ENCODE peak calls at places on chromosomes 13 and 19, in eight cellular contexts. One of them, this sample, is unnamed.
A peak's percentile ranks its signal among the peaks of the same experiment; 100 is the strongest.

GRCh38 chr13:30331331-30331771 is 24.0 kb upstream of the KATNAL1 start:
- DNase-seq in cardiac muscle cell: no peak
- DNase-seq in heart right ventricle: no peak
- DNase-seq in transverse colon: peak; percentile 26
- DNase-seq in epithelial cell of esophagus: no peak
- DNase-seq in AG10803: no peak
- DNase-seq in Peyer's patch: no peak
- DNase-seq in A549: no peak
- DNase-seq in this sample: no peak

GRCh38 chr19:21915411-21915810 is 79.4 kb upstream of the ZNF43 start:
- DNase-seq in heart right ventricle: no peak
- DNase-seq in cardiac muscle cell: no peak
- DNase-seq in A549: no peak
- DNase-seq in epithelial cell of esophagus: no peak
- DNase-seq in transverse colon: no peak
- DNase-seq in Peyer's patch: no peak
- DNase-seq in AG10803: no peak
- DNase-seq in this sample: no peak

GRCh38 chr13:76016799-76017198 is 380.7 kb downstream of the LMO7 start:
- DNase-seq in A549: no peak
- DNase-seq in epithelial cell of esophagus: peak; percentile 62
- DNase-seq in Peyer's patch: peak; percentile 47
- DNase-seq in transverse colon: peak; percentile 8
- DNase-seq in heart right ventricle: no peak
- DNase-seq in cardiac muscle cell: peak; percentile 40
- DNase-seq in AG10803: peak; percentile 19
- DNase-seq in this sample: peak; percentile 57

GRCh38 chr13:61187471-61187870 is 228.2 kb downstream of the PCDH20 start:
- DNase-seq in epithelial cell of esophagus: no peak
- DNase-seq in A549: no peak
- DNase-seq in heart right ventricle: no peak
- DNase-seq in Peyer's patch: no peak
- DNase-seq in transverse colon: no peak
- DNase-seq in cardiac muscle cell: no peak
- DNase-seq in AG10803: no peak
- DNase-seq in this sample: no peak

GRCh38 chr19:38009650-38010229 is 102.7 kb downstream of the SIPA1L3 start:
- DNase-seq in AG10803: no peak
- DNase-seq in heart right ventricle: no peak
- DNase-seq in cardiac muscle cell: no peak
- DNase-seq in epithelial cell of esophagus: no peak
- DNase-seq in transverse colon: no peak
- DNase-seq in Peyer's patch: no peak
- DNase-seq in A549: no peak
- DNase-seq in this sample: no peak

GRCh38 chr19:370641-371330 is 26.2 kb upstream of the MIER2 start:
- DNase-seq in cardiac muscle cell: no peak
- DNase-seq in epithelial cell of esophagus: no peak
- DNase-seq in A549: no peak
- DNase-seq in heart right ventricle: no peak
- DNase-seq in Peyer's patch: no peak
- DNase-seq in AG10803: no peak
- DNase-seq in transverse colon: no peak
- DNase-seq in this sample: no peak

GRCh38 chr19:27775395-27775794 is 1437.6 kb downstream of the UQCRFS1 start:
- DNase-seq in cardiac muscle cell: no peak
- DNase-seq in epithelial cell of esophagus: no peak
- DNase-seq in A549: no peak
- DNase-seq in heart right ventricle: no peak
- DNase-seq in AG10803: no peak
- DNase-seq in Peyer's patch: no peak
- DNase-seq in transverse colon: no peak
- DNase-seq in this sample: no peak

GRCh38 chr19:4773047-4773640 is 18.4 kb upstream of the FEM1A start:
- DNase-seq in heart right ventricle: no peak
- DNase-seq in Peyer's patch: no peak
- DNase-seq in AG10803: no peak
- DNase-seq in epithelial cell of esophagus: no peak
- DNase-seq in A549: no peak
- DNase-seq in cardiac muscle cell: no peak
- DNase-seq in transverse colon: no peak
- DNase-seq in this sample: no peak

GRCh38 chr19:6772866-6773322 is 386 bp downstream of the VAV1 start:
- DNase-seq in AG10803: no peak
- DNase-seq in transverse colon: no peak
- DNase-seq in heart right ventricle: no peak
- DNase-seq in Peyer's patch: no peak
- DNase-seq in cardiac muscle cell: no peak
- DNase-seq in epithelial cell of esophagus: no peak
- DNase-seq in A549: no peak
- DNase-seq in this sample: no peak

GRCh38 chr19:6773323-6773931 is 919 bp downstream of the VAV1 start:
- DNase-seq in epithelial cell of esophagus: no peak
- DNase-seq in heart right ventricle: peak; percentile 38
- DNase-seq in transverse colon: peak; percentile 61
- DNase-seq in AG10803: no peak
- DNase-seq in cardiac muscle cell: no peak
- DNase-seq in Peyer's patch: peak; percentile 85
- DNase-seq in A549: no peak
- DNase-seq in this sample: no peak

GRCh38 chr19:6774821-6775707 is 2.6 kb downstream of the VAV1 start:
- DNase-seq in A549: no peak
- DNase-seq in heart right ventricle: no peak
- DNase-seq in epithelial cell of esophagus: no peak
- DNase-seq in transverse colon: no peak
- DNase-seq in cardiac muscle cell: peak; percentile 66
- DNase-seq in Peyer's patch: no peak
- DNase-seq in AG10803: peak; percentile 25
- DNase-seq in this sample: peak; percentile 52

GRCh38 chr19:6769006-6769637 is 1.9 kb upstream of the SH2D3A start:
- DNase-seq in cardiac muscle cell: peak; percentile 44
- DNase-seq in epithelial cell of esophagus: peak; percentile 28
- DNase-seq in Peyer's patch: no peak
- DNase-seq in heart right ventricle: no peak
- DNase-seq in AG10803: peak; percentile 15
- DNase-seq in A549: no peak
- DNase-seq in transverse colon: no peak
- DNase-seq in this sample: peak; percentile 52

DNA sequence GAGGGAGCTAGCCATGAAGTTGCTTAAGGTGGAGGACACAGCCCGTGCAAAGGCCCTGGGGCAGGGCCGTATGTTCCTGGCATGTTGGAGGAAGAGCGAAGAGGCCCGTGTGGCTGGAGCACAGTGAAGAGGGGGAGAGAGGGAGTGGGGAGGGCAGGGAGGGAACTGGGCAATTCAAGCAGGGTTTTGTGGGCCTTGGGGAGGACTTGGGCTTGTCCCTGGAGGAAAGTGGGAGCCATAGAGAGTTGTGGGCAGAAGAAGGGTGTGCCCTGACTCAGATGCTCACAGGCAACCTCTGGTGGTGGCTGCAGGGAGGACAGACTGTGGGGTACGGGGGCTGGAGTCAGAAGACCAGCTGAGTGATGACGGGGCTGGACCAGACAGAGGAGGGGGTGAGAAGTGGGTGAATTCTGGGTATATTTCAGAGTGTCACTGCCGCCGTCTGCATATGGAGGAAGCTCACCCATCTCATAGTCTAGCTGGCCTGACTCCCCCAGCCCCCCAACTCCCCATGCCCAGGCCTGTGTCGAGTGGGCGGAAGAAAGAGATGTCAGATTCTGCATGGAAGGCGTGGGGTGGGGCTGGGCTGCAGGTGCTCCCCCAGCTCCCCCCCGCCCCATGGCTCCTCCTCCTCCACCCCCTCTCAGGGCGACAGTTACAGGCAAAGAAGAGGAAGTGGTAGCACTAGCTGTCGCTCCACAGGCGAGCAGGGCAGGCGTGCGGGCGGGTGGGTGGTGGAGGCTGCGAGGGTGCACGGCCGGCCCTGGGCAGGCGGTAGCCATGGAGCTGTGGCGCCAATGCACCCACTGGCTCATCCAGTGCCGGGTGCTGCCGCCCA is at the start of gene VAV1:
- DNase-seq in transverse colon: peak; percentile 84
- DNase-seq in AG10803: no peak
- DNase-seq in epithelial cell of esophagus: no peak
- DNase-seq in heart right ventricle: peak; percentile 61
- DNase-seq in A549: no peak
- DNase-seq in cardiac muscle cell: no peak
- DNase-seq in Peyer's patch: peak; percentile 94
- DNase-seq in this sample: no peak
- TF ChIP-seq CTCF in transverse colon: no peak
- TF ChIP-seq CTCF in AG10803: no peak
- TF ChIP-seq CTCF in epithelial cell of esophagus: no peak
- TF ChIP-seq CTCF in heart right ventricle: no peak
- TF ChIP-seq CTCF in A549: no peak
- TF ChIP-seq CTCF in cardiac muscle cell: no peak
- TF ChIP-seq CTCF in Peyer's patch: no peak
- TF ChIP-seq CTCF in this sample: no peak

DNA sequence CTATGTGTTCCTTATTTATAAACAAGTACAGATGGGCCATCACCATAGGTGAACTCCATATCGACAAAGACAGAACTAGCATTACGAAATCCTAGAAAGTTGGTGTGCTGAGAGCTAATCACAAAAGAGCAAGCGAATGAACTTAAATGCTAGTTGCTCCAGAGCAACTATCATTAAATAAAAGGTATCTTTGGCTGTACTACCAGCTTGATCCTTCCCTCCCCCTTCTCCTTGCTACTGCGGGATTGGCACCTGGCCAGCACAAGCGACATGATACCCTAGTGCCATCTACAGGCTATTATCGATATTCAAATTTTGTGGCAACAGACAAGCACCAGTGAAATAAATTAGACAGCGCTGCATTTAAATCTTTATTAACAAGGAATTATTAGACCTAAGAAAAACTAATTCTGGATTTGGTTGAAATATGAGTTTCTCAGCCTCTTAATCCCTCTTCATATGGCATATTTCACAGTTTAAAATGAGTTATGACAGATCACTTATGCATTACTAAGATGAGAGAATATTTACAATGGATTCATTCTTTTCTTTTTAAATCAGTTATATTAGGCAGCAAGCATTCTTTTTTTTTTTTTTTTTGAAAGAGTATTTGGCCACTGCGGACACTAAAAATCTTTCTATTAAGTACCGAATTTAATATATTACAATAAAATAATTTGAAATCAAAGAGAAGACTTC is 5.8 kb downstream of the PCDH9 start:
- DNase-seq in cardiac muscle cell: peak; percentile 89
- DNase-seq in AG10803: peak; percentile 67
- DNase-seq in A549: peak; percentile 24
- DNase-seq in epithelial cell of esophagus: peak; percentile 82
- DNase-seq in transverse colon: peak; percentile 64
- DNase-seq in heart right ventricle: peak; percentile 71
- DNase-seq in Peyer's patch: peak; percentile 76
- DNase-seq in this sample: peak; percentile 90
- H3K4me3 ChIP-seq in cardiac muscle cell: no peak overlapping the region
- H3K4me3 ChIP-seq in AG10803: peak overlapping the region; percentile 6
- H3K4me3 ChIP-seq in A549: peak overlapping the region; percentile 42
- H3K4me3 ChIP-seq in epithelial cell of esophagus: no peak overlapping the region
- H3K4me3 ChIP-seq in transverse colon: no peak overlapping the region
- H3K4me3 ChIP-seq in heart right ventricle: no peak overlapping the region
- H3K4me3 ChIP-seq in Peyer's patch: no peak overlapping the region
- H3K4me3 ChIP-seq in this sample: peak overlapping the region; percentile 9

DNA sequence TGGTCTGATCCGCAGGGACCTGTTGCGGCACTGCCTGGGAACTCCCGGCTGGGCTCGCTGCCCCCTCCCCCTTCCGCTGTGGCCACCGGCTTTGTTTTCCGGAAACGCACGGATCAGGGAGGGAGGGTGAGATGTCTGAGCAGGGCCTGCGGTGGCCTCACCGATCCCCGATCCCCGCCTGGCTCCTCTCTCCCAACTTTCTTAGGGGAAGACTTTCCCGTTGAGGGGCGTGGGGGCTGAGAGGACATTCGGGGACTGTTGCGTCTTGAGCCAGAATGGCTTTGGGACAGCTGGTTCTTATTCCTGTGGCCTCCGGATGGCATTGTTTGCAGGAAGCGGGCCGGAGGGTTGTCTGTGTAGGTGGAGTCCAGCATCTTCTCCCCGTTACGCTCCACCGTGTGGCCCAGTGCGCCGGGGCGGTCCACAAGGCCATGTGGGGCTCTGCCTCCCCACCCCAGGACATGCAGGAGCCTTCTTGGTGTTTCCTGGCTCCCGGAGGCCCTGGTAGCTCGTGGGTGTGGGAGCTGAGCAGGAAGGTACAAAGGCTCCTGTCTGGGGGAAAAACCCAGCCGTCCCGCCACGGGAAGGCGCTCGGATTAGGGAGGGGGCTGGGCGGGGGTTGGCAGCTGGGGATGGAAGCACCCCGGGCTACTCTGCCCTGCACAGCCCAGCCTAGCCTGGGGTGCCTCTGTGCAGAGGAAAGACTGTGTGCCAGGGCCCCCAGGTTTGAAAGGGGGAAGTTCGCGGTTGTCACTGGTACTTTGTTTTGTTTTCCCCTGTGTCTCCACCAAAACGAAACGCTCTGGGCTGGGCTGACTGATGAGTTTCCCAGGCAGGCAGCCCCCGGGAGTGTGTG is 1.3 kb downstream of the CSNK1G2 start:
- DNase-seq in heart right ventricle: peak; percentile 65
- DNase-seq in transverse colon: peak; percentile 86
- DNase-seq in AG10803: peak; percentile 59
- DNase-seq in A549: peak; percentile 70
- DNase-seq in Peyer's patch: peak; percentile 91
- DNase-seq in epithelial cell of esophagus: peak; percentile 74
- DNase-seq in cardiac muscle cell: peak; percentile 73
- DNase-seq in this sample: peak; percentile 73
- TF ChIP-seq CTCF in heart right ventricle: peak; percentile 19
- TF ChIP-seq CTCF in transverse colon: no peak
- TF ChIP-seq CTCF in AG10803: no peak
- TF ChIP-seq CTCF in A549: no peak
- TF ChIP-seq CTCF in Peyer's patch: no peak
- TF ChIP-seq CTCF in epithelial cell of esophagus: no peak
- TF ChIP-seq CTCF in cardiac muscle cell: no peak
- TF ChIP-seq CTCF in this sample: no peak

GRCh38 chr19:5891938-5892771 is 11.4 kb downstream of the NDUFA11 start:
- DNase-seq in heart right ventricle: peak; percentile 57
- DNase-seq in epithelial cell of esophagus: no peak
- DNase-seq in cardiac muscle cell: peak; percentile 66
- DNase-seq in AG10803: peak; percentile 36
- DNase-seq in Peyer's patch: peak; percentile 69
- DNase-seq in A549: peak; percentile 33
- DNase-seq in transverse colon: peak; percentile 58
- DNase-seq in this sample: peak; percentile 35

GRCh38 chr19:5893907-5894703 is 9.5 kb downstream of the NDUFA11 start:
- DNase-seq in transverse colon: no peak
- DNase-seq in A549: no peak
- DNase-seq in cardiac muscle cell: no peak
- DNase-seq in AG10803: no peak
- DNase-seq in epithelial cell of esophagus: peak; percentile 35
- DNase-seq in heart right ventricle: peak; percentile 66
- DNase-seq in Peyer's patch: no peak
- DNase-seq in this sample: no peak

GRCh38 chr19:5891572-5891937 is 12.0 kb downstream of the NDUFA11 start:
- DNase-seq in Peyer's patch: no peak
- DNase-seq in heart right ventricle: no peak
- DNase-seq in epithelial cell of esophagus: no peak
- DNase-seq in cardiac muscle cell: no peak
- DNase-seq in AG10803: no peak
- DNase-seq in A549: no peak
- DNase-seq in transverse colon: no peak
- DNase-seq in this sample: no peak

GRCh38 chr19:5893296-5893903 is 10.2 kb downstream of the NDUFA11 start:
- DNase-seq in cardiac muscle cell: no peak
- DNase-seq in Peyer's patch: no peak
- DNase-seq in heart right ventricle: no peak
- DNase-seq in AG10803: no peak
- DNase-seq in transverse colon: no peak
- DNase-seq in A549: no peak
- DNase-seq in epithelial cell of esophagus: no peak
- DNase-seq in this sample: no peak

DNA sequence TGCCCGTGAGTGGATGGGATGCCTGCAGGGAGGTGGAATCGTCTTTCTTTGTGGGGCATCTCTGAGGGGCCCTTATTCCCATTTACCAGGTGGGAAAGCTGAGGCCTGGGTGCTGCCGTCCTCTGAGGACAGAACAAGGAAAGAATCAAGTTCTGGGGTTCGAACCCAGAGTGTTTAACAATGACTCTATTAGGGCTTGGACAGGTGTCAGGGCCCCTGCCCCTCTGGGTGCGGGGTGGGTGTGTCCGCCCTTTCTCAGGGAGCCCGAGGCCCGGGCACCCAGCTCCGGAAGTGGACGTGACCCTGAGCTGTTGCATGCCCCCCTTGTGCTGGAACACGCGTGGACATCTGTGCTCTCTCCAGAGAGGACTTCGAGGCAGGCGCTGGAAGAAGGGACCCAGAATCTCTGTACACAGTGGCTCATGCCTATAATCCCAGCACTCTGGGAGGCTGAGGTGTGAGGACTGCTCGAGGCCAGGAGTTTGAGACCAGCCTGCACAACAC is 10.8 kb downstream of the NDUFA11 start:
- DNase-seq in cardiac muscle cell: no peak
- DNase-seq in heart right ventricle: no peak
- DNase-seq in epithelial cell of esophagus: no peak
- DNase-seq in transverse colon: no peak
- DNase-seq in AG10803: no peak
- DNase-seq in A549: no peak
- DNase-seq in Peyer's patch: no peak
- DNase-seq in this sample: no peak
- H3K4me3 ChIP-seq in cardiac muscle cell: no peak overlapping the region
- H3K4me3 ChIP-seq in heart right ventricle: no peak overlapping the region
- H3K4me3 ChIP-seq in epithelial cell of esophagus: no peak overlapping the region
- H3K4me3 ChIP-seq in transverse colon: no peak overlapping the region
- H3K4me3 ChIP-seq in AG10803: no peak overlapping the region
- H3K4me3 ChIP-seq in A549: no peak overlapping the region
- H3K4me3 ChIP-seq in Peyer's patch: no peak overlapping the region
- H3K4me3 ChIP-seq in this sample: no peak overlapping the region

This sample was measured in cardiac fibroblast.